ENCODE peak calls at places on chromosomes 11 and 22, in six cellular contexts. B, C, I, M, S and Z are unnamed samples.

GRCh38 chr11:69353696-69354544 is 60.0 kb downstream of the MYEOV start:
- DNase-seq in S (peak; percentile 52), C (no peak), B (no peak), I (peak; percentile 15), M (no peak), Z (peak; percentile 55)

GRCh38 chr11:119169272-119169719 is 771 bp downstream of the NLRX1 start:
- DNase-seq in S (peak; percentile 89), C (peak; percentile 69), B (peak; percentile 62), I (peak; percentile 36), M (peak; percentile 98), Z (peak; percentile 92)

GRCh38 chr22:48757581-48757980 is 1070.1 kb downstream of the BRD1 start:
- DNase-seq in B (no peak), C (no peak), S (peak; percentile 47), I (peak; percentile 13), M (no peak), Z (peak; percentile 25)

GRCh38 chr11:28243596-28243995 is 135.4 kb downstream of the METTL15 start:
- DNase-seq in M (no peak), S (no peak), I (no peak), B (peak; percentile 42), C (peak; percentile 17), Z (no peak)

GRCh38 chr11:88543902-88544655 is 206.5 kb upstream of the CTSC start:
- DNase-seq in I (peak; percentile 84), S (peak; percentile 84), M (peak; percentile 90), C (peak; percentile 81), B (peak; percentile 95), Z (peak; percentile 94)

GRCh38 chr11:103326070-103326794 is 217.0 kb downstream of the DYNC2H1 start:
- DNase-seq in C (peak; percentile 74), B (peak; percentile 85), M (peak; percentile 90), I (peak; percentile 32), S (peak; percentile 62), Z (peak; percentile 83)

GRCh38 chr11:36465449-36466163 is 44.5 kb downstream of the TRAF6 start:
- DNase-seq in B (peak; percentile 10), I (no peak), C (peak; percentile 70), M (no peak), S (no peak), Z (no peak)

GRCh38 chr11:120648706-120649250 is 137.2 kb downstream of the GRIK4 start:
- DNase-seq in M (no peak), B (no peak), C (no peak), S (no peak), I (no peak), Z (no peak)

GRCh38 chr11:97461044-97461880 is 1071.4 kb downstream of the JRKL start:
- DNase-seq in M (no peak), C (no peak), S (peak; percentile 58), B (no peak), I (no peak), Z (no peak)

GRCh38 chr22:24146190-24146616 is 35.1 kb upstream of the SUSD2 start:
- DNase-seq in M (peak; percentile 84), B (peak; percentile 73), C (peak; percentile 58), I (peak; percentile 81), S (peak; percentile 81), Z (peak; percentile 80)

GRCh38 chr11:73350908-73351636 is 25.1 kb upstream of the RELT start:
- DNase-seq in B (peak; percentile 89), M (peak; percentile 56), C (peak; percentile 57), I (peak; percentile 35), S (no peak), Z (peak; percentile 81)

GRCh38 chr11:123166095-123166559 is 28.9 kb downstream of the CLMP start:
- DNase-seq in M (peak; percentile 97), B (peak; percentile 61), S (no peak), I (peak; percentile 53), C (peak; percentile 93), Z (peak; percentile 94)

GRCh38 chr11:57205046-57205671 is 23.4 kb downstream of the LRRC55 start:
- DNase-seq in M (peak; percentile 79), I (no peak), B (peak; percentile 94), C (peak; percentile 49), S (no peak), Z (peak; percentile 76)

GRCh38 chr11:57155400-57155799 is 26.4 kb upstream of the LRRC55 start:
- DNase-seq in M (no peak), B (no peak), S (no peak), C (peak; percentile 16), I (no peak), Z (no peak)

GRCh38 chr11:28142724-28143123 is 34.5 kb downstream of the METTL15 start:
- DNase-seq in S (no peak), I (no peak), M (no peak), B (no peak), C (no peak), Z (no peak)

GRCh38 chr11:118705796-118706545 is 26.5 kb upstream of the TREH start:
- DNase-seq in I (no peak), C (no peak), S (no peak), M (peak; percentile 37), B (peak; percentile 14), Z (no peak)

GRCh38 chr11:22957890-22958289 is 97.6 kb upstream of the CCDC179 start:
- DNase-seq in S (no peak), I (no peak), C (no peak), M (no peak), B (no peak), Z (no peak)

GRCh38 chr11:6611092-6612007 is 666 bp downstream of the TAF10 start:
- DNase-seq in C (peak; percentile 44), M (peak; percentile 43), I (peak; percentile 47), S (peak; percentile 81), B (peak; percentile 58), Z (peak; percentile 45)

GRCh38 chr11:64800633-64801464 is 2.2 kb downstream of the MAP4K2 start:
- DNase-seq in C (no peak), S (no peak), I (no peak), M (no peak), B (no peak), Z (no peak)

GRCh38 chr11:65013692-65014145 is 241 bp upstream of the ARL2 start:
- DNase-seq in B (peak; percentile 95), I (peak; percentile 91), S (peak; percentile 95), M (peak; percentile 96), C (peak; percentile 87), Z (peak; percentile 97)

GRCh38 chr11:129143335-129143734 is 48.8 kb downstream of the ARHGAP32 start:
- DNase-seq in C (peak; percentile 100), I (peak; percentile 74), S (peak; percentile 83), B (peak; percentile 99), M (peak; percentile 40), Z (no peak)

GRCh38 chr11:100671471-100671870 is 15.6 kb upstream of the ARHGAP42 start:
- DNase-seq in S (no peak), C (peak; percentile 62), M (no peak), B (no peak), I (no peak), Z (no peak)

DNA sequence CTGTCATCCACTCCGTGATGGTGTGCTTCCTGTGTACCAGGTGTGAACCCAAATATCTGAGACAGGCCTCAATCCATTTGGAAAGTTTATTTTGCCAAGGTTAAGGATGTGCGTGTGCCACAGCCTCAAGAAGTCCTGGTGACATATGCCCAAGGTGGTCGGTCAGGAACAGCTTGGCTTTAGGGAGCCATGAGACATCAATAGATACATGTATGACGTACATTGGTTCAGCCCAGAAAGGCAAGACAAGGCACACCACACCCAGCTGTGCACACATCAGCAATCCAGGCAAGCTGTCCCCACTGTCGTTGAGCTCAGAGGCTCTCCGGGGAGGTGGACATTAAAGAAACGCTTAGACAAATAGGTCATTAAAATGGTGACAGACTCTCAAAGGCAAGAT is 56.8 kb upstream of the SHANK2 start:
- DNase-seq in B (no peak), M (no peak), S (peak; percentile 32), C (no peak), I (peak; percentile 15), Z (no peak)
- H3K27ac ChIP-seq in B (no peak overlapping the region), M (no peak overlapping the region), S (no peak overlapping the region), C (no peak overlapping the region), I (no peak overlapping the region), Z (no peak overlapping the region)

DNA sequence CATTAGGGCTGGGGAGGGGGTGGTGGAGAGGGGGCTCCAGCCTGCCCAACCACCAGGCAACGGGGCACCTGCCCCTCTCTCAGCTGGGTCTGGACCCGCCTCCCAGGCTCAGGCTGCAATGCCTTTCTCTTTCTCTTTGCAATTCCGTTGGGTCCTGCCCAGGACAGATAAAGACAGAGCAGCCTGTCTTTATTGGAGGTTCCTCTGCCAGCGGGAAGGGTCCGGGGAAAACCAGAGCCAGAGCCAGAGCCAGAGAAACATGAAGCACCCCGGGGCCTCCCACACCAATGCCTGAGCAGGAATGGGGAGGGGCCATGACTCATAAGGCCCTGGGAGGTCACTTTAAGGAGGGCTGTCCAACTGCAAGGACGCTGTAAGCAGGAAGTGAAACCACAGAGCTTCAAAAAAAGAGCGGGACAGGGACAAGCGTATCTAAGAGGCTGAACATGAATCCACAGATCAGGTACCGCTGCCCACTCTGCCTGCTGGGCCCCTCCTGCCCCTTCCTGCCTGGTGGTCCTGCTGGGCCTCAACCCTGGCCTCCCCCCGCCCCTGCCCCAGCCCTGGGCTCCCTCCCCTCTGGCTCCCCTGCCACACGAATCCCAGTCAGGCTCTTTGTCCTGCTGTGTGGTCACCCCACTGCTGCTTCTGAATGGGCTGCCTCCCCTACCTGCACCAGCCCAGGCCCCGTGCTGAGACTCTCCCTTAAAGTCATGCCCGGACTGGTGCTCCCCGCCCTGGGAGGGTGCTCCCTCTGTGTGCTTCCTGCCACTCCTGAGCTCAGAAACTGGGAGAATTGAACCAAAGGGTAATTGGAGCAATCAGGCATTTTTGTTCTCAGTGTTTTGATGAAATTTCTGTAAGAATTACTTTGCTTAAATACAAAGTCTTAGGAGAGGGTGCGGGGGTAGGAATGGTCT is at the start of gene APOBEC3B:
- DNase-seq in M (peak; percentile 91), I (peak; percentile 95), B (peak; percentile 93), S (peak; percentile 93), C (peak; percentile 96), Z (peak; percentile 72)
- H3K27ac ChIP-seq in M (no peak within 1 kb of the TSS), I (peak within 1 kb of the TSS; percentile 55), B (no peak within 1 kb of the TSS), S (no peak within 1 kb of the TSS), C (peak within 1 kb of the TSS; percentile 68), Z (no peak within 1 kb of the TSS)

GRCh38 chr22:46589871-46590271 is 30.3 kb upstream of the GRAMD4 start:
- DNase-seq in C (no peak), I (no peak), B (no peak), S (no peak), M (no peak), Z (no peak)

GRCh38 chr22:46589141-46589748 is 30.9 kb upstream of the GRAMD4 start:
- DNase-seq in B (no peak), M (no peak), I (no peak), C (no peak), S (no peak), Z (peak; percentile 44)

GRCh38 chr22:46587492-46588278 is 32.5 kb upstream of the GRAMD4 start:
- DNase-seq in M (no peak), I (peak; percentile 82), S (peak; percentile 75), B (no peak), C (no peak), Z (peak; percentile 45)

GRCh38 chr22:46587067-46587471 is 33.1 kb upstream of the GRAMD4 start:
- DNase-seq in B (no peak), I (no peak), C (no peak), M (no peak), S (no peak), Z (no peak)

GRCh38 chr22:46588279-46589140 is 31.7 kb upstream of the GRAMD4 start:
- DNase-seq in I (no peak), C (no peak), B (no peak), M (no peak), S (no peak), Z (peak; percentile 51)
- H3K27ac ChIP-seq in I (no peak overlapping the region), C (no peak overlapping the region), B (no peak overlapping the region), M (no peak overlapping the region), S (no peak overlapping the region), Z (no peak overlapping the region)

DNA sequence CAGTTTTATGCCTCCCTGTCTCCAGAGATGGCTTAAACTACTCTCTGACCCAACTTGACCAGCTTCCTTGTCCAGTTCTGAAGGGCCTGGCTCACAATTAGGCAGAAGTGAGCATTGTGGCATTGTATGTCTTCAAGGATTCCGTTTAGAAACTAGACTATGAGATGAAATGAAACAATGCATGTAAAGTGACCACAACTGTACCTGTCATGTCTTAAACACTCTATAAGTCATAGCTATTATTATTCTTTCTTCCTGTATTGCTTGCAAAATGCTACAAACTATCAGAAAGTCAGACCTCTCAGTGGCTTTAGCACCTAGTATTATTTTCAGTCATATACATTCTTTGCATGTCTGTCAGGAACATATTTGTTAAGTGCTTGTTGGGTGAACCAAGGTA is 127.9 kb upstream of the MTMR2 start:
- DNase-seq in C (no peak), I (no peak), M (no peak), B (no peak), S (no peak), Z (no peak)
- H3K27ac ChIP-seq in C (no peak overlapping the region), I (no peak overlapping the region), M (no peak overlapping the region), B (peak overlapping the region; percentile 47), S (no peak overlapping the region), Z (no peak overlapping the region)